ENCODE peak calls at places on chromosomes 6 and 20, in ten cellular contexts. X, W, F, R, C, Z, K, M, E and D are unnamed samples.

GRCh38 chr6:144158133-144158532 is 7.8 kb downstream of the STX11 start:
- DNase-seq in X (no peak), W (no peak), F (no peak), R (no peak), C (peak), Z (peak), K (no peak), M (peak), E (no peak), D (no peak)

GRCh38 chr20:35277531-35278395 is at the start of gene MMP24OS:
- DNase-seq in X (peak), W (peak), F (peak), R (peak), C (peak), Z (peak), K (peak), M (peak), E (peak), D (peak)

GRCh38 chr6:26187981-26188635 is 100.9 kb downstream of the HFE start:
- DNase-seq in X (no peak), W (no peak), F (no peak), R (no peak), C (peak), Z (peak), K (peak), M (peak), E (no peak), D (no peak)

GRCh38 chr6:106460481-106460880 is 100.0 kb downstream of the CRYBG1 start:
- DNase-seq in X (no peak), W (no peak), F (no peak), R (no peak), C (no peak), Z (no peak), K (peak), M (no peak), E (no peak), D (no peak)

GRCh38 chr6:22544469-22544868 is 24.9 kb upstream of the HDGFL1 start:
- DNase-seq in X (no peak), W (no peak), F (no peak), R (no peak), C (no peak), Z (no peak), K (no peak), M (no peak), E (no peak), D (no peak)

GRCh38 chr20:32891926-32892660 is 33.4 kb downstream of the EFCAB8 start:
- DNase-seq in X (no peak), W (no peak), F (no peak), R (no peak), C (no peak), Z (no peak), K (no peak), M (no peak), E (no peak), D (no peak)

GRCh38 chr6:109000289-109000688 is 94.4 kb downstream of the SESN1 start:
- DNase-seq in X (no peak), W (no peak), F (no peak), R (no peak), C (no peak), Z (no peak), K (no peak), M (no peak), E (no peak), D (no peak)

GRCh38 chr20:40945754-40946451 is 82.7 kb upstream of the TOP1 start:
- DNase-seq in X (no peak), W (peak), F (peak), R (no peak), C (peak), Z (peak), K (peak), M (peak), E (peak), D (no peak)

GRCh38 chr6:32983493-32983848 is 15.1 kb downstream of the BRD2 start:
- DNase-seq in X (no peak), W (no peak), F (no peak), R (no peak), C (no peak), Z (no peak), K (peak), M (no peak), E (no peak), D (no peak)

GRCh38 chr6:44193307-44193910 is 23.3 kb upstream of the MYMX start:
- DNase-seq in X (no peak), W (no peak), F (no peak), R (no peak), C (no peak), Z (no peak), K (no peak), M (no peak), E (no peak), D (no peak)

GRCh38 chr6:29887819-29888581 is 54.3 kb upstream of the HLA-A start:
- DNase-seq in X (peak), W (no peak), F (peak), R (peak), C (peak), Z (peak), K (peak), M (peak), E (peak), D (no peak)

GRCh38 chr6:47414517-47415167 is 62.9 kb upstream of the CD2AP start:
- DNase-seq in X (peak), W (no peak), F (no peak), R (no peak), C (peak), Z (peak), K (peak), M (peak), E (no peak), D (no peak)

GRCh38 chr6:30683137-30683979 is 3.1 kb downstream of the PPP1R18 start:
- DNase-seq in X (no peak), W (no peak), F (no peak), R (no peak), C (no peak), Z (no peak), K (peak), M (no peak), E (no peak), D (no peak)

GRCh38 chr6:87784690-87785089 is 82.7 kb upstream of the AKIRIN2 start:
- DNase-seq in X (no peak), W (no peak), F (no peak), R (no peak), C (no peak), Z (no peak), K (no peak), M (no peak), E (no peak), D (no peak)

GRCh38 chr6:30013296-30013922 is 47.7 kb upstream of the POLR1H start:
- DNase-seq in X (no peak), W (peak), F (peak), R (no peak), C (no peak), Z (no peak), K (peak), M (no peak), E (no peak), D (no peak)

GRCh38 chr6:101926149-101926925 is 532.8 kb downstream of the GRIK2 start:
- DNase-seq in X (no peak), W (no peak), F (no peak), R (no peak), C (no peak), Z (peak), K (no peak), M (peak), E (no peak), D (no peak)

GRCh38 chr6:3808759-3809514 is 40.2 kb upstream of the FAM50B start:
- DNase-seq in X (peak), W (peak), F (no peak), R (no peak), C (peak), Z (peak), K (no peak), M (peak), E (peak), D (no peak)

GRCh38 chr6:163438298-163438939 is 23.9 kb downstream of the QKI start:
- DNase-seq in X (no peak), W (no peak), F (no peak), R (no peak), C (no peak), Z (peak), K (no peak), M (no peak), E (no peak), D (no peak)

GRCh38 chr6:151847064-151847463 is 39.6 kb downstream of the ESR1 start:
- DNase-seq in X (no peak), W (no peak), F (peak), R (no peak), C (peak), Z (peak), K (peak), M (peak), E (peak), D (no peak)

GRCh38 chr6:17394192-17394611 is 807 bp downstream of the CAP2 start:
- DNase-seq in X (no peak), W (peak), F (peak), R (peak), C (peak), Z (peak), K (peak), M (peak), E (peak), D (no peak)

GRCh38 chr6:6004147-6004995 is 2.4 kb downstream of the NRN1 start:
- DNase-seq in X (no peak), W (no peak), F (peak), R (no peak), C (no peak), Z (no peak), K (no peak), M (no peak), E (no peak), D (no peak)

GRCh38 chr6:83872386-83873118 is 13.1 kb downstream of the CYB5R4 start:
- DNase-seq in X (no peak), W (no peak), F (no peak), R (no peak), C (no peak), Z (peak), K (no peak), M (no peak), E (no peak), D (no peak)

GRCh38 chr6:42937548-42938427 is 8.5 kb downstream of the CNPY3 start:
- DNase-seq in X (no peak), W (no peak), F (no peak), R (no peak), C (no peak), Z (no peak), K (no peak), M (no peak), E (no peak), D (no peak)

DNA sequence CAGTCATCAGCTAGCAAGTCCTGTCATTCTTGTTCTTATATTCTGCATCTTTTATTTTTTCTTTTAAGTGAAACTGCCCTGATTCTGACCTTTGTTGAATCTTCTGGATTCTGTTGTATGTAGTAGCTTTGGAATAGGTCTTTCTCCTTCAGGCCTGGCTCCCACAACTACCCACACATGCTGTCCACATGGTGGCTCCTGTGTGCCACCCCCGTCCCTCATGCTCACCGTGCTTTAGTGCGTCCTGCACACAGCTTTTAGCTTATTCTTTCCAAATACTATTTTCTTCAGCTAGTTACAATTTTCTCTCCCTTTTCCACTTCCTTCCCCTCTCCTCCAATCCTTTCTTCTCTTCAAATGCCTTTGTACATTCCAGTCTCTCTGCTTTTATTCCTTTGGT is 61.8 kb downstream of the CTNNBL1 start:
- DNase-seq in X (no peak), W (no peak), F (no peak), R (no peak), C (peak), Z (no peak), K (peak), M (peak), E (no peak), D (no peak)
- TF ChIP-seq CTCF in X (no peak), W (no peak), F (peak), R (no peak), C (peak), Z (no peak), K (no peak), M (no peak), E (no peak), D (no peak)

GRCh38 chr6:53148684-53149083 is at the start of gene GCM1:
- DNase-seq in X (no peak), W (no peak), F (no peak), R (no peak), C (no peak), Z (no peak), K (no peak), M (no peak), E (no peak), D (no peak)

GRCh38 chr6:53154071-53154470 is 5.4 kb upstream of the GCM1 start:
- DNase-seq in X (no peak), W (no peak), F (no peak), R (no peak), C (no peak), Z (no peak), K (no peak), M (no peak), E (no peak), D (no peak)

GRCh38 chr6:53152576-53152975 is 3.9 kb upstream of the GCM1 start:
- DNase-seq in X (no peak), W (no peak), F (no peak), R (no peak), C (no peak), Z (no peak), K (no peak), M (no peak), E (no peak), D (no peak)

GRCh38 chr6:53154794-53155193 is 6.2 kb upstream of the GCM1 start:
- DNase-seq in X (no peak), W (no peak), F (no peak), R (no peak), C (no peak), Z (no peak), K (no peak), M (no peak), E (no peak), D (no peak)

DNA sequence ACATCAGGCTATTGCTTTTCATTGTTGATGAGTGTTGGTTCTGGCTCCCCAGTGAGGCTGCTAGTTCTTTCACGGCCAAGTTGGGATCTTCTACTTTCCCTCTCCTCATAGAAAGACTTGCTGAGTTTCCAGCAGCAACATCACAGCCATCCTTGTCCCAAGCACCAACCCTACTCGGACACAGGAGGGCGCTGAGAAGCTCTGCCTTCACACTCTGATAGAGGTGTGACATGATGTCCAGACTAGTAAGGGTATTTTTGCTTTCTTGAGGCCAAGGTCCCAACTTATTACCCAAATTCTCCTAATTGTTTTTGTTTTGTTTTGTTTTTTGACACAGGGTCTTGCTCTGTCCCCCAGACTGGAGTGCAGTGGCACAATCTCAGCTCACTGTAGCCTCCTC is 3.0 kb upstream of the GCM1 start:
- DNase-seq in X (no peak), W (no peak), F (no peak), R (no peak), C (no peak), Z (no peak), K (peak), M (no peak), E (no peak), D (no peak)
- TF ChIP-seq CTCF in X (peak), W (no peak), F (peak), R (peak), C (no peak), Z (peak), K (peak), M (peak), E (no peak), D (no peak)

GRCh38 chr6:8192597-8192996 is 90.2 kb upstream of the EEF1E1 start:
- DNase-seq in X (no peak), W (no peak), F (no peak), R (no peak), C (no peak), Z (no peak), K (no peak), M (no peak), E (no peak), D (no peak)

GRCh38 chr6:8194499-8194898 is 92.2 kb upstream of the EEF1E1 start:
- DNase-seq in X (no peak), W (no peak), F (no peak), R (no peak), C (no peak), Z (no peak), K (no peak), M (no peak), E (no peak), D (no peak)

GRCh38 chr6:8195714-8196104 is 93.4 kb upstream of the EEF1E1 start:
- DNase-seq in X (no peak), W (no peak), F (no peak), R (no peak), C (no peak), Z (no peak), K (no peak), M (no peak), E (no peak), D (no peak)

GRCh38 chr6:8193541-8193940 is 91.2 kb upstream of the EEF1E1 start:
- DNase-seq in X (no peak), W (no peak), F (no peak), R (no peak), C (no peak), Z (peak), K (no peak), M (no peak), E (no peak), D (no peak)

GRCh38 chr6:8195040-8195713 is 92.8 kb upstream of the EEF1E1 start:
- DNase-seq in X (no peak), W (no peak), F (no peak), R (no peak), C (peak), Z (no peak), K (peak), M (no peak), E (no peak), D (no peak)
- TF ChIP-seq CTCF in X (peak), W (no peak), F (peak), R (no peak), C (no peak), Z (no peak), K (peak), M (no peak), E (no peak), D (no peak)

GRCh38 chr20:31602779-31603441 is 2.2 kb upstream of the ID1 start:
- DNase-seq in X (no peak), W (peak), F (no peak), R (no peak), C (peak), Z (peak), K (peak), M (peak), E (peak), D (no peak)
- TF ChIP-seq CTCF in X (no peak), W (no peak), F (no peak), R (no peak), C (peak), Z (no peak), K (no peak), M (no peak), E (peak), D (no peak)

GRCh38 chr6:82780334-82780733 is 285.3 kb downstream of the UBE3D start:
- DNase-seq in X (no peak), W (no peak), F (no peak), R (no peak), C (no peak), Z (no peak), K (no peak), M (no peak), E (no peak), D (no peak)

GRCh38 chr6:82785206-82785605 is 280.4 kb downstream of the UBE3D start:
- DNase-seq in X (no peak), W (no peak), F (no peak), R (no peak), C (no peak), Z (no peak), K (no peak), M (no peak), E (no peak), D (no peak)

GRCh38 chr6:82781805-82782204 is 283.8 kb downstream of the UBE3D start:
- DNase-seq in X (no peak), W (no peak), F (no peak), R (no peak), C (no peak), Z (no peak), K (no peak), M (no peak), E (no peak), D (no peak)

GRCh38 chr6:82786251-82786650 is 279.4 kb downstream of the UBE3D start:
- DNase-seq in X (no peak), W (no peak), F (no peak), R (no peak), C (no peak), Z (no peak), K (no peak), M (no peak), E (no peak), D (no peak)

DNA sequence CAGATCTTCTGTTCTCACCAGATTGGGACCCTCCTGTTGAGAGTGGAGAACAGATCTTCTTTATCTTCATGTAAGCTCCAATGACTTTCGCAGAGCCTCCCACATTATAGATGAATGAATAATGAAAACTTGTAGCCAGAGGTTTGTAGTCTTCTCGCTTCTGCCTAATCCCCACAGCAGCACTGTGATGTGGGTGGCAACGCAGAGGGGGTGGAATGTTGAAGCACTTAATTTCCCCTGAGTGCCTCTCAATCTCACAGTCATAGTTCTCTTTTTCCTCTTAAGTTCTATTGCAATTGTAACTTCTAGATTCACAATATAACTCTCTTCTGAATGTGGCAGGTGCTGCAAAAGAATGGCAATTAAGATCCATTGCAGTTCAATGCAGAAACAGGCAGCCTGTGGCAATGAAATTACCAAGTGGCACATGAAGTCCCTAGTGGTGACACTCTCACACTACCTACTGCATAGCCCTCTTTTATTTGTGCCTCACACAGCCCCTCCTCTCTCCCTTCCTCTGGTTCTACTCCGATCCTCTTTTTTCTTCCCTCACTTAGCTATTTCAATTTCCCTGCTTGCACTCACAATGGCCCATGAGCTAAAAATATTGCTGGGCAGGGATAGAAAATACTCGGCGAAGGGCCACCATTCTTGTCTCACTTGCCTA is 281.9 kb downstream of the UBE3D start:
- DNase-seq in X (no peak), W (peak), F (no peak), R (no peak), C (no peak), Z (no peak), K (peak), M (no peak), E (no peak), D (no peak)
- TF ChIP-seq CTCF in X (peak), W (no peak), F (peak), R (no peak), C (peak), Z (no peak), K (peak), M (no peak), E (no peak), D (no peak)

DNA sequence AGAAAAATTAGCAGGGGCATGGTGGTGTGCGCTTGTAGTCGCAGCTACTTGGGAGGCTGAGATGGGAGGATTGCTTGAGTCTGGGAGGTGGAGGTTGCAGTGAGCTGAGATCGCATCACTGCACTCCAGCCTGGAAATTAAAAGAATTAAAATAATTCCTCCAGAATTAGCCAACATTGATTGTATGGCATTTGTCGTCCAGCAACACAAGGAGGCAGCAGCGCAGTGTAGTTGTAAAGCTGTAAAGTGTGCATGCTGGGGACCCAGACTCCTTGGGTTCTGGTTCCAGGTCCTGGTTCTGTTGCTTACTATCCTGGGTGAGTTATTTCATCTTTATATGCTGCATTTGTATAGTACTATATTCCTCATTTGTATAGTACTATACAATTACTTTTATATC is 41.4 kb downstream of the PEX7 start:
- DNase-seq in X (no peak), W (no peak), F (no peak), R (no peak), C (no peak), Z (no peak), K (no peak), M (no peak), E (no peak), D (no peak)
- TF ChIP-seq CTCF in X (peak), W (no peak), F (no peak), R (no peak), C (no peak), Z (no peak), K (no peak), M (no peak), E (no peak), D (no peak)

GRCh38 chr6:139374357-139375238 is at the start of gene CITED2:
- DNase-seq in X (peak), W (peak), F (peak), R (peak), C (peak), Z (peak), K (peak), M (peak), E (peak), D (peak)

GRCh38 chr6:139373928-139374356 is 506 bp downstream of the CITED2 start:
- DNase-seq in X (no peak), W (peak), F (no peak), R (no peak), C (no peak), Z (no peak), K (no peak), M (no peak), E (no peak), D (no peak)

GRCh38 chr6:139376054-139376355 is 1.6 kb upstream of the CITED2 start:
- DNase-seq in X (no peak), W (no peak), F (no peak), R (peak), C (peak), Z (no peak), K (peak), M (no peak), E (no peak), D (no peak)

GRCh38 chr6:139376604-139377218 is 2.3 kb upstream of the CITED2 start:
- DNase-seq in X (no peak), W (peak), F (no peak), R (no peak), C (peak), Z (peak), K (peak), M (peak), E (peak), D (peak)

GRCh38 chr6:139375239-139376053 is 998 bp upstream of the CITED2 start:
- DNase-seq in X (peak), W (peak), F (peak), R (peak), C (peak), Z (peak), K (peak), M (peak), E (peak), D (peak)
- TF ChIP-seq CTCF in X (no peak), W (no peak), F (no peak), R (no peak), C (peak), Z (peak), K (no peak), M (peak), E (no peak), D (no peak)